ENCODE peak calls at places on chromosomes 4 and X, in nine cellular contexts. W is choroid plexus epithelial cell; E is left colon; B is endothelial cell of umbilical vein; M is upper lobe of right lung; V is activated CD8-positive, alpha-beta memory T cell treated with anti-CD3 and anti-CD28 coated beads, Interleukin-2, amount 10 ng/mL, durations not matched to agents 7 days and 5 days; P is tibial nerve; F is NCI-H1092 treated with DMSO at 0.1 percent for 48 hours; A is NCI-H146. S is an unnamed sample.

GRCh38 chrX:55057691-55058249 is 17.1 kb upstream of the PAGE2B start:
- DNase-seq in W (peak), E (no peak), B (peak), M (no peak), V (peak), P (peak), F (peak), A (peak), S (no peak)

GRCh38 chrX:10990418-10990817 is 120.7 kb upstream of the HCCS start:
- DNase-seq in W (no peak), E (no peak), B (no peak), M (no peak), V (no peak), P (no peak), F (no peak), A (no peak), S (no peak)

GRCh38 chr4:74320559-74321118 is 12.4 kb downstream of the EPGN start:
- DNase-seq in W (peak), E (peak), B (peak), M (peak), V (peak), P (no peak), F (peak), A (peak), S (peak)

GRCh38 chr4:92304636-92305035 is 870 bp downstream of the GRID2 start:
- DNase-seq in W (peak), E (no peak), B (no peak), M (no peak), V (no peak), P (no peak), F (no peak), A (no peak), S (no peak)

GRCh38 chr4:52051615-52052474 is 741 bp downstream of the SPATA18 start:
- DNase-seq in W (peak), E (peak), B (peak), M (peak), V (no peak), P (no peak), F (peak), A (peak), S (peak)

GRCh38 chr4:170091069-170091696 is 1.4 kb upstream of the AADAT start:
- DNase-seq in W (no peak), E (no peak), B (no peak), M (peak), V (no peak), P (no peak), F (no peak), A (no peak), S (peak)

GRCh38 chrX:10926906-10927305 is 184.2 kb upstream of the HCCS start:
- DNase-seq in W (no peak), E (no peak), B (no peak), M (no peak), V (no peak), P (no peak), F (no peak), A (no peak), S (no peak)

GRCh38 chrX:66638591-66639500 is at the start of gene EDA2R:
- DNase-seq in W (peak), E (no peak), B (peak), M (no peak), V (peak), P (no peak), F (no peak), A (no peak), S (peak)

GRCh38 chr4:65383589-65384305 is 286.5 kb downstream of the EPHA5 start:
- DNase-seq in W (peak), E (no peak), B (peak), M (no peak), V (no peak), P (no peak), F (no peak), A (no peak), S (no peak)

GRCh38 chrX:85003655-85004244 is at the start of gene APOOL:
- DNase-seq in W (peak), E (peak), B (peak), M (peak), V (peak), P (peak), F (peak), A (peak), S (peak)

GRCh38 chr4:158182736-158183135 is 9.9 kb upstream of the GASK1B start:
- DNase-seq in W (no peak), E (no peak), B (no peak), M (no peak), V (no peak), P (no peak), F (peak), A (no peak), S (no peak)

GRCh38 chr4:6224725-6225124 is 24.4 kb upstream of the JAKMIP1 start:
- DNase-seq in W (no peak), E (no peak), B (no peak), M (no peak), V (no peak), P (no peak), F (no peak), A (no peak), S (no peak)

GRCh38 chr4:132218406-132218805 is 930.7 kb upstream of the PCDH10 start:
- DNase-seq in W (no peak), E (no peak), B (no peak), M (no peak), V (no peak), P (no peak), F (no peak), A (no peak), S (no peak)

GRCh38 chr4:35229021-35229420 is 1015.3 kb downstream of the ARAP2 start:
- DNase-seq in W (no peak), E (no peak), B (no peak), M (no peak), V (no peak), P (no peak), F (no peak), A (no peak), S (no peak)

GRCh38 chrX:72540318-72540717 is 32.3 kb downstream of the HDAC8 start:
- DNase-seq in W (peak), E (no peak), B (peak), M (no peak), V (no peak), P (no peak), F (peak), A (peak), S (no peak)

GRCh38 chr4:186808635-186809018 is 85.0 kb upstream of the FAT1 start:
- DNase-seq in W (peak), E (no peak), B (no peak), M (no peak), V (no peak), P (no peak), F (no peak), A (no peak), S (no peak)

GRCh38 chr4:48575964-48576363 is 85.9 kb downstream of the ZAR1 start:
- DNase-seq in W (peak), E (no peak), B (no peak), M (no peak), V (no peak), P (no peak), F (no peak), A (no peak), S (no peak)